ENCODE peak calls at places on chromosomes 6 and 20, in eight cellular contexts. N is heart right ventricle; C is thoracic aorta; J is colonic mucosa; Z is PC-9; O is CD8-positive, alpha-beta memory T cell; I is cardiac muscle cell; Q is kidney. F is an unnamed sample.

GRCh38 chr6:12173670-12174069 is 116.5 kb upstream of the EDN1 start:
- DNase-seq in N (no peak), C (no peak), J (no peak), Z (no peak), O (no peak), I (no peak), Q (no peak), F (no peak)

GRCh38 chr20:49831022-49831769 is 18.6 kb downstream of the SLC9A8 start:
- DNase-seq in N (no peak), C (no peak), J (no peak), Z (no peak), O (no peak), I (peak; percentile 87), Q (no peak), F (no peak)

GRCh38 chr6:37202788-37203491 is 33.0 kb downstream of the PIM1 start:
- DNase-seq in N (no peak), C (no peak), J (peak; percentile 62), Z (peak; percentile 88), O (no peak), I (no peak), Q (no peak), F (no peak)

GRCh38 chr6:106792536-106793236 is 163.3 kb downstream of the QRSL1 start:
- DNase-seq in N (no peak), C (no peak), J (no peak), Z (no peak), O (no peak), I (no peak), Q (no peak), F (no peak)

GRCh38 chr6:137495652-137496391 is 1.6 kb upstream of the OLIG3 start:
- DNase-seq in N (no peak), C (no peak), J (no peak), Z (no peak), O (no peak), I (no peak), Q (no peak), F (no peak)

GRCh38 chr6:22764521-22764920 is 195.2 kb downstream of the HDGFL1 start:
- DNase-seq in N (no peak), C (no peak), J (no peak), Z (no peak), O (no peak), I (peak; percentile 2), Q (no peak), F (no peak)

GRCh38 chr6:114108119-114109002 is 137.4 kb upstream of the HDAC2 start:
- DNase-seq in N (peak; percentile 48), C (no peak), J (peak; percentile 75), Z (peak; percentile 60), O (no peak), I (peak; percentile 76), Q (peak; percentile 81), F (peak; percentile 70)

GRCh38 chr20:44572551-44573500 is 9.6 kb upstream of the PKIG start:
- DNase-seq in N (peak; percentile 64), C (no peak), J (no peak), Z (peak; percentile 97), O (no peak), I (peak; percentile 84), Q (no peak), F (no peak)

GRCh38 chr6:105135907-105136432 is 43.8 kb downstream of the POPDC3 start:
- DNase-seq in N (no peak), C (no peak), J (no peak), Z (peak; percentile 33), O (no peak), I (peak; percentile 35), Q (no peak), F (no peak)

GRCh38 chr20:51160821-51161220 is 137.9 kb upstream of the KCNG1 start:
- DNase-seq in N (no peak), C (no peak), J (no peak), Z (no peak), O (no peak), I (no peak), Q (no peak), F (no peak)

GRCh38 chr20:49724637-49725606 is 11.2 kb upstream of the B4GALT5 start:
- DNase-seq in N (peak; percentile 83), C (no peak), J (no peak), Z (peak; percentile 99), O (no peak), I (peak; percentile 68), Q (peak; percentile 86), F (peak; percentile 35)

GRCh38 chr6:56555438-56555872 is 87.2 kb downstream of the DST start:
- DNase-seq in N (peak; percentile 45), C (no peak), J (no peak), Z (no peak), O (no peak), I (peak; percentile 79), Q (no peak), F (no peak)

GRCh38 chr20:49586967-49587587 is 19.1 kb upstream of the PTGIS start:
- DNase-seq in N (no peak), C (no peak), J (no peak), Z (no peak), O (no peak), I (peak; percentile 57), Q (peak; percentile 14), F (no peak)

GRCh38 chr20:11210611-11211010 is 536.8 kb upstream of the JAG1 start:
- DNase-seq in N (no peak), C (no peak), J (no peak), Z (no peak), O (no peak), I (no peak), Q (no peak), F (no peak)

GRCh38 chr6:43974643-43975235 is 152.5 kb downstream of the MRPL14 start:
- DNase-seq in N (no peak), C (no peak), J (no peak), Z (no peak), O (no peak), I (no peak), Q (no peak), F (no peak)

GRCh38 chr20:14197097-14197496 is 140.3 kb downstream of the FLRT3 start:
- DNase-seq in N (no peak), C (no peak), J (no peak), Z (no peak), O (no peak), I (peak; percentile 28), Q (no peak), F (no peak)

GRCh38 chr6:13413906-13414555 is 73.4 kb downstream of the GFOD1 start:
- DNase-seq in N (no peak), C (peak; percentile 30), J (no peak), Z (no peak), O (no peak), I (peak; percentile 32), Q (no peak), F (no peak)

GRCh38 chr6:56746767-56747504 is 104.2 kb upstream of the DST start:
- DNase-seq in N (no peak), C (no peak), J (no peak), Z (no peak), O (no peak), I (no peak), Q (no peak), F (no peak)

GRCh38 chr6:170403451-170403850 is 96.9 kb downstream of the FAM120B start:
- DNase-seq in N (no peak), C (no peak), J (no peak), Z (no peak), O (no peak), I (peak; percentile 64), Q (no peak), F (no peak)

GRCh38 chr6:14339711-14340590 is 222.4 kb downstream of the CD83 start:
- DNase-seq in N (no peak), C (no peak), J (no peak), Z (no peak), O (no peak), I (peak; percentile 22), Q (no peak), F (no peak)

GRCh38 chr6:41441598-41442205 is 104.5 kb upstream of the FOXP4 start:
- DNase-seq in N (no peak), C (no peak), J (no peak), Z (no peak), O (no peak), I (no peak), Q (no peak), F (no peak)

GRCh38 chr20:19756756-19757486 is 1.1 kb upstream of the RIN2 start:
- DNase-seq in N (no peak), C (no peak), J (no peak), Z (no peak), O (no peak), I (no peak), Q (no peak), F (no peak)

GRCh38 chr20:32989507-32990283 is 14.5 kb downstream of the SUN5 start:
- DNase-seq in N (no peak), C (no peak), J (no peak), Z (no peak), O (no peak), I (no peak), Q (no peak), F (no peak)

GRCh38 chr6:17703256-17703694 is 3.5 kb downstream of the NUP153 start:
- DNase-seq in N (peak; percentile 10), C (peak; percentile 18), J (no peak), Z (peak; percentile 42), O (no peak), I (peak; percentile 93), Q (no peak), F (no peak)

GRCh38 chr6:154916857-154917256 is 78.3 kb upstream of the TIAM2 start:
- DNase-seq in N (no peak), C (no peak), J (no peak), Z (no peak), O (no peak), I (no peak), Q (no peak), F (no peak)

GRCh38 chr6:126077810-126078791 is 91.8 kb downstream of the TRMT11 start:
- DNase-seq in N (no peak), C (no peak), J (peak; percentile 22), Z (no peak), O (no peak), I (no peak), Q (peak; percentile 77), F (no peak)
- H3K4me1 ChIP-seq in N (no peaks in the 10 kb centered on the region), C (no peaks in the 10 kb centered on the region), J (no peaks in the 10 kb centered on the region), Z (no peaks in the 10 kb centered on the region), O (no peaks in the 10 kb centered on the region), I (no peaks in the 10 kb centered on the region), Q (no peaks in the 10 kb centered on the region), F (no peaks in the 10 kb centered on the region)

GRCh38 chr6:100712997-100713396 is 168.1 kb downstream of the ASCC3 start:
- DNase-seq in N (no peak), C (no peak), J (no peak), Z (no peak), O (no peak), I (no peak), Q (no peak), F (no peak)
- H3K4me1 ChIP-seq in N (no peaks in the 10 kb centered on the region), C (no peaks in the 10 kb centered on the region), J (no peaks in the 10 kb centered on the region), Z (no peaks in the 10 kb centered on the region), O (no peaks in the 10 kb centered on the region), I (peaks cover 7% of the 10 kb centered on the region), Q (no peaks in the 10 kb centered on the region), F (no peaks in the 10 kb centered on the region)

DNA sequence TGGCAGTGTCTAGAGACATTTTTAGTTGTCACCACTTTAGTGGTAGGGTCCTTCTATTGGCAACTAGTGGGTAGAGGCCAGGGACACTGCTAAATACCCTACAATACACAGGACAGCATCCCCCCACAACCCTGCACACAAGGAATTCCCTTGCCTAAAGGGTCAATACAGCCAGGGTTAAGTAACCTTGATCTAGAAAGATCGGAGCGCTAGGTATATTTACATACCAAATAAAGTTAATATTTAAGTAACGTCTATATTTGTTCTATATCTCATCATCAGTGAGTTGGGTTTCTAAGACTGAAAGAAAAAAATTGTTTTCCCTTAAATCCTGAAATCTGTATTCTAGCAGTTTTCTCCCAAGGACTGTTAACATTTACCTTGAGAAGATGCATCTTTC is 16.1 kb downstream of the BFSP1 start:
- DNase-seq in N (no peak), C (no peak), J (no peak), Z (no peak), O (no peak), I (no peak), Q (no peak), F (no peak)
- H3K4me1 ChIP-seq in N (no peaks in the 10 kb centered on the region), C (no peaks in the 10 kb centered on the region), J (no peaks in the 10 kb centered on the region), Z (no peaks in the 10 kb centered on the region), O (peaks cover 6% of the 10 kb centered on the region), I (no peaks in the 10 kb centered on the region), Q (no peaks in the 10 kb centered on the region), F (no peaks in the 10 kb centered on the region)

GRCh38 chr6:33744001-33744848 is 2.5 kb downstream of the IP6K3 start:
- DNase-seq in N (peak; percentile 76), C (no peak), J (peak; percentile 85), Z (peak; percentile 90), O (peak; percentile 60), I (peak; percentile 82), Q (no peak), F (peak; percentile 65)
- H3K4me1 ChIP-seq in N (peaks cover 58% of the 10 kb centered on the region), C (peaks cover 11% of the 10 kb centered on the region), J (peaks cover 17% of the 10 kb centered on the region), Z (peaks cover 43% of the 10 kb centered on the region), O (no peaks in the 10 kb centered on the region), I (peaks cover 38% of the 10 kb centered on the region), Q (peaks cover 18% of the 10 kb centered on the region), F (peaks cover 10% of the 10 kb centered on the region)

F was measured in lung.